ENCODE peak calls at places on chromosome 21, in four cellular contexts. U is breast epithelium, M is Right ventricle myocardium superior, D is HL-60. O is an unnamed sample.

GRCh38 chr21:17612565-17613241 is at the start of gene BTG3:
- DNase-seq in D (peak), U (peak), M (peak), O (peak)

GRCh38 chr21:30042443-30042842 is 102.6 kb upstream of the GRIK1 start:
- DNase-seq in D (no peak), M (no peak), U (no peak), O (no peak)

GRCh38 chr21:35643176-35643575 is 417.1 kb downstream of the SETD4 start:
- DNase-seq in M (no peak), D (no peak), U (no peak), O (no peak)

GRCh38 chr21:28601708-28602107 is 391.0 kb downstream of the LTN1 start:
- DNase-seq in U (no peak), D (no peak), M (no peak), O (no peak)

GRCh38 chr21:29540289-29540688 is 241.6 kb downstream of the BACH1 start:
- DNase-seq in U (no peak), M (no peak), D (no peak), O (no peak)

GRCh38 chr21:33478858-33479678 is 706 bp downstream of the TMEM50B start:
- DNase-seq in U (no peak), D (peak), M (no peak), O (peak)

GRCh38 chr21:27425574-27425973 is 458.7 kb upstream of the ADAMTS5 start:
- DNase-seq in M (peak), D (no peak), U (no peak), O (no peak)

GRCh38 chr21:29801122-29801521 is 138.7 kb downstream of the GRIK1 start:
- DNase-seq in M (no peak), U (no peak), D (no peak), O (no peak)

GRCh38 chr21:32921632-32922230 is 104.0 kb upstream of the OLIG2 start:
- DNase-seq in U (no peak), M (peak), D (no peak), O (peak)

GRCh38 chr21:38027901-38028300 is 111.6 kb upstream of the KCNJ6 start:
- DNase-seq in M (no peak), U (no peak), D (no peak), O (no peak)

GRCh38 chr21:36403713-36404112 is 18.5 kb downstream of the CHAF1B start:
- DNase-seq in U (no peak), M (no peak), D (no peak), O (no peak)

O was measured in MM.1S.